ENCODE peak calls at places on chromosomes 6 and 20, in nine cellular contexts. W is lower leg skin, N is ovary, I is H54, F is A549, Y is Peyer's patch, A is uterus, X is adrenal gland, M is tibial nerve. S is an unnamed sample.

GRCh38 chr6:169291639-169292339 is 38.1 kb upstream of the THBS2 start:
- DNase-seq in W (no peak), N (no peak), I (no peak), F (peak; percentile 62), Y (no peak), A (no peak), X (no peak), M (no peak), S (no peak)

GRCh38 chr6:7827142-7827541 is 83.4 kb downstream of the TXNDC5 start:
- DNase-seq in W (no peak), N (no peak), I (no peak), F (no peak), Y (no peak), A (no peak), X (no peak), M (no peak), S (no peak)

GRCh38 chr6:144104898-144105487 is 9.6 kb upstream of the SF3B5 start:
- DNase-seq in W (peak; percentile 37), N (no peak), I (peak; percentile 13), F (peak; percentile 67), Y (no peak), A (no peak), X (peak; percentile 66), M (no peak), S (peak; percentile 73)

GRCh38 chr6:134466751-134467525 is 149.0 kb upstream of the SGK1 start:
- DNase-seq in W (no peak), N (no peak), I (no peak), F (peak; percentile 33), Y (no peak), A (no peak), X (no peak), M (no peak), S (no peak)

GRCh38 chr6:169424821-169425240 is 171.2 kb upstream of the THBS2 start:
- DNase-seq in W (no peak), N (peak; percentile 78), I (no peak), F (no peak), Y (no peak), A (no peak), X (peak; percentile 95), M (no peak), S (no peak)

GRCh38 chr6:37576336-37576737 is 76.6 kb upstream of the CCDC167 start:
- DNase-seq in W (no peak), N (no peak), I (peak; percentile 95), F (peak; percentile 60), Y (no peak), A (no peak), X (no peak), M (no peak), S (no peak)

GRCh38 chr6:20362623-20363022 is 39.1 kb upstream of the E2F3 start:
- DNase-seq in W (no peak), N (no peak), I (no peak), F (no peak), Y (no peak), A (no peak), X (no peak), M (no peak), S (no peak)

GRCh38 chr6:140909620-140910019 is 1223.1 kb upstream of the GJE1 start:
- DNase-seq in W (no peak), N (no peak), I (no peak), F (no peak), Y (no peak), A (no peak), X (no peak), M (no peak), S (no peak)

GRCh38 chr6:160202411-160202810 is 56.2 kb downstream of the SLC22A2 start:
- DNase-seq in W (no peak), N (no peak), I (no peak), F (no peak), Y (no peak), A (no peak), X (no peak), M (no peak), S (no peak)

DNA sequence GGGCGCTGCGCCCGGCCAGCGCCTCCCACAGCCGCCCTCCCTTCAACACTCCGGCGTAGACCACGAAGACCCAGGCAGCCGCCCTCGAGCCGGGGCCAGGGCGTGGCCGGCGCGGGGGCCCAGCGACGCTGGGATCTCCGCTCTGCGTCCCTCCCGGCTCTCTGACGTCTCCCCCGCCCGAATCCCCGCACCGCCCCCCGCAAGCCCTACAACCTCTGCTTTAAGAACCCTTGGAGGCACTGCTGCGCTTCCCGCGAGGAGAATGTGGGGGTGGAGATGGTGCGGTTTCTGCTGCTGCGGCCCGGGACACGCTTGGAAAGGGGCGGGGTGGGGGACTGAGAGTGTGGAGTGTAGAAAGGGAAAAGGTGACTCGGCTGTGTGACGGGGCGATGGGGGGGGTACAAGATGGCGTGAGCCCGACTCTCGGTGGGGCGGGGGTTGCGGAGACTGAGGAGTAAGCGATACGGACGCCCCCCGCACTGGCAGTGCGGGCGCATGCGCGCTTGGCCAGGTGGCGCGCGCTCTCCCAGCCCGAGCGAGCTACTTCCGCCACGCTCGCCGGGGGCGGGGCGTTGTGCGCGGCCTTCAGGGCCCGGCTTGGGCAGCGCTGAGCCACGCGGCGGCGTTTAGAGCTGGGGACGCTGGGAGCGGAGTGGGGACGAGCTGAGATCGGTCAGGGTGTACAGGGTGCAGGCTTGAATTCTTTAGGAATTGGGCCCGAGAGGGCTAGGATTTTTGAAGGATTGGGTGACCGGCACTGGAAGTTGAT is at the start of gene SUPT3H:
- DNase-seq in W (peak; percentile 85), N (peak; percentile 92), I (peak; percentile 91), F (peak; percentile 94), Y (peak; percentile 92), A (peak; percentile 93), X (peak; percentile 94), M (peak; percentile 76), S (peak; percentile 93)
- TF ChIP-seq POLR2A in W (peak; percentile 54), N (peak; percentile 69), I (peak; percentile 89), F (peak; percentile 82), Y (peak; percentile 54), A (peak; percentile 80), X (peak; percentile 51), M (peak; percentile 82), S (peak; percentile 89)

GRCh38 chr6:408599-409102 is 17.1 kb downstream of the IRF4 start:
- DNase-seq in W (no peak), N (no peak), I (peak; percentile 83), F (peak; percentile 55), Y (no peak), A (no peak), X (peak; percentile 41), M (no peak), S (peak; percentile 33)
- TF ChIP-seq POLR2A in W (no peak), N (no peak), I (no peak), F (no peak), Y (no peak), A (no peak), X (no peak), M (no peak), S (no peak)

GRCh38 chr6:158870418-158870957 is 51.3 kb upstream of the EZR start:
- DNase-seq in W (no peak), N (no peak), I (no peak), F (no peak), Y (no peak), A (no peak), X (no peak), M (no peak), S (no peak)

GRCh38 chr6:158867381-158868121 is 48.4 kb upstream of the EZR start:
- DNase-seq in W (no peak), N (no peak), I (no peak), F (peak; percentile 56), Y (peak; percentile 59), A (no peak), X (peak; percentile 22), M (no peak), S (peak; percentile 31)

GRCh38 chr6:158869010-158869603 is 49.9 kb upstream of the EZR start:
- DNase-seq in W (no peak), N (no peak), I (no peak), F (peak; percentile 92), Y (no peak), A (peak; percentile 13), X (peak; percentile 81), M (no peak), S (peak; percentile 90)

GRCh38 chr6:158868122-158868480 is 48.9 kb upstream of the EZR start:
- DNase-seq in W (no peak), N (no peak), I (no peak), F (no peak), Y (no peak), A (no peak), X (no peak), M (no peak), S (peak; percentile 15)

DNA sequence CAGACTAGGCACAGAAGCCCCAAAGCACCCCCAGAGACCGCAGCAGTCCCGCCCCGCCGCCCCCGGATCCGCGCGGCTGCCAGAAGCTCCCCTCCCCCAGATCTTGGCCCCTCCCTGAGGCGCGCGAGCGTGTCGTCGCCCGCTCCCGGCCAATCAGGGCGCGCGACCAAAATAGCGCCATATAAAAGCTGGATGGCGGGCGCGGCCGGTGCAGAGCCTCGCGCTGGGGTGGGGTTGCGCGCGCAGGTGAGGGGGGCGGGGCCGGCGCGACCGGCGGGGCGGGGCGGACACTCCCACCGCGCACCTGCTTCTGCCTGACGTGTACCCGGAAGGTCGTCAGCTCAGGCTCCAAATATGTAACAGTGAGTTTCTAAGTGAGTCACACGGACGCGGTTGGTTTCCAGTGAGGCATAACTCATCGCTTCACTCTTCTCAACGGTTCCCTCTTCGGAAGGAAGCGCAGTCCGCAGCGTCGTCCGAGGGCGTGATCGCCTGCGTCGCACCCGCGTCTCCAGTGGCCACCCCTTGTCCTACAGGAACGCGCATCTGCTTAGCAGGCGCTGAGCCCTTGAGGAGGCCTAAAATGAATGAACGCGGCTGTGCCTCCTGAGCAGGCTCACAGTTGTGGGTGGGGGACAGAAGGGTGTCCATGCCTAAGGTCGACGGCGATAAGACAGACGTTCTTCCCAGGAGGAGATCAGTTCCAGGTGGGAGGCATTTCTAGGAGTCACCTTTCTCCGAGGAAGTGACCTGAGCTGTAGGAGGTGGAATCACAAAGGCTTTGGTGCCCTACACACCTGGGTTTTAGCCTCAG is 50.6 kb upstream of the EZR start:
- DNase-seq in W (peak; percentile 82), N (peak; percentile 88), I (peak; percentile 78), F (peak; percentile 97), Y (peak; percentile 95), A (peak; percentile 74), X (peak; percentile 95), M (peak; percentile 69), S (peak; percentile 93)
- TF ChIP-seq POLR2A in W (peak; percentile 22), N (peak; percentile 32), I (peak; percentile 60), F (peak; percentile 60), Y (peak; percentile 90), A (peak; percentile 43), X (peak; percentile 48), M (no peak), S (peak; percentile 84)

GRCh38 chr20:58989196-58989595 is 8.1 kb downstream of the NELFCD start:
- DNase-seq in W (no peak), N (no peak), I (no peak), F (no peak), Y (no peak), A (no peak), X (no peak), M (peak; percentile 1), S (no peak)

GRCh38 chr20:58988565-58988882 is 7.5 kb downstream of the NELFCD start:
- DNase-seq in W (no peak), N (no peak), I (no peak), F (no peak), Y (no peak), A (no peak), X (no peak), M (no peak), S (no peak)

GRCh38 chr20:58992911-58993310 is 11.9 kb downstream of the NELFCD start:
- DNase-seq in W (no peak), N (no peak), I (no peak), F (no peak), Y (no peak), A (no peak), X (no peak), M (no peak), S (no peak)

GRCh38 chr20:58991720-58992119 is 10.7 kb downstream of the NELFCD start:
- DNase-seq in W (no peak), N (no peak), I (no peak), F (no peak), Y (no peak), A (no peak), X (no peak), M (no peak), S (no peak)

GRCh38 chr20:58990651-58991445 is 9.8 kb downstream of the NELFCD start:
- DNase-seq in W (no peak), N (no peak), I (no peak), F (no peak), Y (no peak), A (peak; percentile 9), X (no peak), M (peak; percentile 5), S (no peak)
- TF ChIP-seq POLR2A in W (no peak), N (no peak), I (no peak), F (no peak), Y (no peak), A (no peak), X (no peak), M (no peak), S (no peak)